ENCODE peak calls at places on chromosome 19, in five cellular contexts. V is Peyer's patch, G is ascending aorta, X is A549, B is neural progenitor cell. I is an unnamed sample.

GRCh38 chr19:4089400-4089908 is 22.8 kb upstream of the ZBTB7A start:
- DNase-seq in V (no peak), G (no peak), X (no peak), B (no peak), I (no peak)

GRCh38 chr19:40191836-40192646 is 815 bp downstream of the MAP3K10 start:
- DNase-seq in V (no peak), G (no peak), X (peak), B (peak), I (no peak)

GRCh38 chr19:15551183-15552004 is 43.1 kb downstream of the CYP4F22 start:
- DNase-seq in V (peak), G (peak), X (peak), B (no peak), I (no peak)

GRCh38 chr19:52188822-52189744 is 769 bp upstream of the PPP2R1A start:
- DNase-seq in V (peak), G (no peak), X (no peak), B (no peak), I (peak)

GRCh38 chr19:4229179-4229931 is at the start of gene EBI3:
- DNase-seq in V (no peak), G (no peak), X (no peak), B (no peak), I (no peak)

GRCh38 chr19:10797078-10797477 is 38.9 kb downstream of the TMED1 start:
- DNase-seq in V (no peak), G (no peak), X (no peak), B (no peak), I (no peak)

GRCh38 chr19:13622727-13623126 is 116.4 kb upstream of the CACNA1A start:
- DNase-seq in V (no peak), G (no peak), X (no peak), B (peak), I (no peak)

GRCh38 chr19:5171711-5172110 is 168.9 kb downstream of the PTPRS start:
- DNase-seq in V (no peak), G (no peak), X (no peak), B (no peak), I (no peak)

GRCh38 chr19:38263696-38264485 is 482 bp upstream of the SPINT2 start:
- DNase-seq in V (peak), G (peak), X (peak), B (no peak), I (no peak)

GRCh38 chr19:39637891-39638290 is 17.8 kb upstream of the LGALS16 start:
- DNase-seq in V (no peak), G (no peak), X (no peak), B (no peak), I (no peak)

GRCh38 chr19:46085888-46086287 is 38.6 kb downstream of the IGFL3 start:
- DNase-seq in V (no peak), G (no peak), X (no peak), B (no peak), I (no peak)

GRCh38 chr19:4707322-4707721 is 16.3 kb downstream of the DPP9 start:
- DNase-seq in V (no peak), G (no peak), X (no peak), B (no peak), I (no peak)

GRCh38 chr19:55688422-55689218 is 13.6 kb downstream of the EPN1 start:
- DNase-seq in V (peak), G (no peak), X (no peak), B (no peak), I (peak)

GRCh38 chr19:42420055-42420544 is 7.1 kb downstream of the LIPE start:
- DNase-seq in V (peak), G (no peak), X (peak), B (peak), I (no peak)

GRCh38 chr19:50815443-50815842 is 8.1 kb downstream of the KLK1 start:
- DNase-seq in V (no peak), G (no peak), X (no peak), B (no peak), I (no peak)

GRCh38 chr19:39398297-39398864 is 7.2 kb downstream of the MED29 start:
- DNase-seq in V (peak), G (peak), X (peak), B (no peak), I (peak)

GRCh38 chr19:13195678-13196077 is 45.5 kb downstream of the IER2 start:
- DNase-seq in V (peak), G (no peak), X (no peak), B (peak), I (no peak)

GRCh38 chr19:54029930-54030490 is 33.7 kb downstream of the VSTM1 start:
- DNase-seq in V (peak), G (peak), X (peak), B (peak), I (no peak)

GRCh38 chr19:38701455-38702063 is 42.7 kb downstream of the CAPN12 start:
- DNase-seq in V (peak), G (peak), X (no peak), B (no peak), I (no peak)

GRCh38 chr19:54462713-54463530 is 656 bp downstream of the LENG9 start:
- DNase-seq in V (peak), G (peak), X (no peak), B (peak), I (peak)

GRCh38 chr19:14459703-14460102 is 15.5 kb downstream of the PTGER1 start:
- DNase-seq in V (no peak), G (no peak), X (no peak), B (no peak), I (no peak)

GRCh38 chr19:2477141-2477710 is 1.3 kb downstream of the GADD45B start:
- DNase-seq in V (peak), G (peak), X (no peak), B (peak), I (no peak)

GRCh38 chr19:48400018-48400742 is 6.7 kb downstream of the GRIN2D start:
- DNase-seq in V (no peak), G (peak), X (peak), B (peak), I (no peak)

GRCh38 chr19:55479045-55479444 is 2.6 kb downstream of the ZNF628 start:
- DNase-seq in V (no peak), G (no peak), X (no peak), B (no peak), I (no peak)

GRCh38 chr19:55319786-55320185 is 5.4 kb downstream of the TMEM150B start:
- DNase-seq in V (no peak), G (no peak), X (no peak), B (peak), I (no peak)

GRCh38 chr19:23992348-23992747 is 77.7 kb downstream of the ZNF726 start:
- DNase-seq in V (no peak), G (no peak), X (no peak), B (no peak), I (no peak)

GRCh38 chr19:3365447-3366103 is 808 bp upstream of the NFIC start:
- DNase-seq in V (no peak), G (peak), X (no peak), B (no peak), I (peak)

GRCh38 chr19:6587093-6587820 is 3.7 kb downstream of the CD70 start:
- DNase-seq in V (no peak), G (no peak), X (no peak), B (peak), I (no peak)

GRCh38 chr19:2039082-2039958 is 11.7 kb downstream of the MKNK2 start:
- DNase-seq in V (peak), G (no peak), X (no peak), B (no peak), I (no peak)

GRCh38 chr19:17302391-17303166 is 646 bp downstream of the ABHD8 start:
- DNase-seq in V (no peak), G (no peak), X (no peak), B (peak), I (peak)

GRCh38 chr19:38394488-38394887 is 6.0 kb downstream of the SPRED3 start:
- DNase-seq in V (peak), G (no peak), X (no peak), B (peak), I (no peak)

GRCh38 chr19:43847246-43847645 is 20.1 kb downstream of the ZNF283 start:
- DNase-seq in V (no peak), G (no peak), X (no peak), B (no peak), I (no peak)

GRCh38 chr19:43847884-43848283 is 20.8 kb downstream of the ZNF283 start:
- DNase-seq in V (no peak), G (no peak), X (no peak), B (peak), I (no peak)

GRCh38 chr19:43848821-43849220 is 21.7 kb downstream of the ZNF283 start:
- DNase-seq in V (no peak), G (no peak), X (no peak), B (no peak), I (no peak)
- H3K27ac ChIP-seq in V (no peak), G (no peak), X (no peak), B (no peak), I (no peak)

GRCh38 chr19:19749332-19750130 is 16.6 kb upstream of the ZNF14 start:
- DNase-seq in V (no peak), G (peak), X (no peak), B (no peak), I (no peak)
- H3K27ac ChIP-seq in V (no peak), G (no peak), X (no peak), B (no peak), I (no peak)

GRCh38 chr19:18423258-18424020 is 4.2 kb downstream of the SSBP4 start:
- DNase-seq in V (no peak), G (no peak), X (no peak), B (no peak), I (no peak)
- H3K27ac ChIP-seq in V (peak), G (peak), X (no peak), B (no peak), I (no peak)

GRCh38 chr19:49437231-49437630 is 4.1 kb downstream of the SLC17A7 start:
- DNase-seq in V (no peak), G (no peak), X (no peak), B (no peak), I (no peak)
- H3K27ac ChIP-seq in V (no peak), G (no peak), X (no peak), B (no peak), I (no peak)

GRCh38 chr19:36150586-36150985 is 1.7 kb downstream of the COX7A1 start:
- DNase-seq in V (no peak), G (no peak), X (no peak), B (no peak), I (no peak)
- H3K27ac ChIP-seq in V (peak), G (peak), X (no peak), B (no peak), I (peak)

GRCh38 chr19:18588611-18589379 is at the start of gene REX1BD:
- DNase-seq in V (peak), G (peak), X (no peak), B (peak), I (peak)

GRCh38 chr19:18590273-18591272 is 2.0 kb downstream of the REX1BD start:
- DNase-seq in V (no peak), G (no peak), X (peak), B (peak), I (no peak)

GRCh38 chr19:18587561-18587960 is 1.0 kb upstream of the REX1BD start:
- DNase-seq in V (no peak), G (no peak), X (no peak), B (no peak), I (no peak)

GRCh38 chr19:18587962-18588610 is 512 bp upstream of the REX1BD start:
- DNase-seq in V (no peak), G (no peak), X (no peak), B (no peak), I (no peak)

DNA sequence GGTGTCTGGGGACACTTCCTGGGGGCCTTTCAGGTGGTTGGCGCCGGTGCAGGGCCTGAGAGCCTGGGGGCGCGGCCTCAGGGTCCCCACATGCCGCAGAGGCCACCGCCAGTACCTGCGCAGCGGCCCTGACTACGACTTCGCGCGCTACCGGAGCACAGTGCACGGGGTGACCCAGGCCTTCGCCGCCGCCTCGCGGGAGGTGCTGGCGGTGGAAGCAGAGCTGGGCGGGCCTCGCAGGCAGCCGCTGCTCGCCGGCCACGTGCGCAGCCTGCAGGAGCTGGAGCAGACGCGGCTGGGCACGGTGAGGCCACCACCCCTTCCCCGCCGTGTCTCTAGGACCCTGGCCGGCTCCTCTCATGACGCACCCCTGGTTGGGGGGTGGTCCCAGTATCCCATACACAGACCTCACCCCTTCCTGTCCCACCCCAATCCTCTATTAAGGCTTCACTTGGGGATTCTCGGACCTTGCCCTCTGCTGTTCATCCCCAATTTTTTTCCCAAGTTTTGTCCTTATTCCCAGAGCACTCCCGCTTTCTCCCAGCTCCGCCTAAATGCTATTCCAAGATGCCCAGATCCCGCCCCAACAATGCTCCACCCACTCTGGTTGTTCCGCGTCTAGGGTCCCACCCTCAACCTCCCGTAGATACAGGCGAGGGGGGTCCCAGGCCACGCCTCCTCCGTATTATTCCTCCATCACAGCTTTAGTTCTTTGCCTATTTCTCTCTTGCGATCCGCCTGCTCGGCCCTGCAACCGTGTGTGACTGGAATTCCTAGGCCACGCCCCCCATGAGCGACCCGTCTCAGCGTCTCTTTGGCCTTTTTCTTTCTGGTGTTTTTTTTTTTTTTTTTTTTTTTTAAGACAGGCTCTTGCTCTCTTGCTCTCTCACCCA is 1.0 kb downstream of the REX1BD start:
- DNase-seq in V (peak), G (peak), X (peak), B (peak), I (peak)
- H3K27ac ChIP-seq in V (peak), G (peak), X (peak), B (peak), I (peak)

DNA sequence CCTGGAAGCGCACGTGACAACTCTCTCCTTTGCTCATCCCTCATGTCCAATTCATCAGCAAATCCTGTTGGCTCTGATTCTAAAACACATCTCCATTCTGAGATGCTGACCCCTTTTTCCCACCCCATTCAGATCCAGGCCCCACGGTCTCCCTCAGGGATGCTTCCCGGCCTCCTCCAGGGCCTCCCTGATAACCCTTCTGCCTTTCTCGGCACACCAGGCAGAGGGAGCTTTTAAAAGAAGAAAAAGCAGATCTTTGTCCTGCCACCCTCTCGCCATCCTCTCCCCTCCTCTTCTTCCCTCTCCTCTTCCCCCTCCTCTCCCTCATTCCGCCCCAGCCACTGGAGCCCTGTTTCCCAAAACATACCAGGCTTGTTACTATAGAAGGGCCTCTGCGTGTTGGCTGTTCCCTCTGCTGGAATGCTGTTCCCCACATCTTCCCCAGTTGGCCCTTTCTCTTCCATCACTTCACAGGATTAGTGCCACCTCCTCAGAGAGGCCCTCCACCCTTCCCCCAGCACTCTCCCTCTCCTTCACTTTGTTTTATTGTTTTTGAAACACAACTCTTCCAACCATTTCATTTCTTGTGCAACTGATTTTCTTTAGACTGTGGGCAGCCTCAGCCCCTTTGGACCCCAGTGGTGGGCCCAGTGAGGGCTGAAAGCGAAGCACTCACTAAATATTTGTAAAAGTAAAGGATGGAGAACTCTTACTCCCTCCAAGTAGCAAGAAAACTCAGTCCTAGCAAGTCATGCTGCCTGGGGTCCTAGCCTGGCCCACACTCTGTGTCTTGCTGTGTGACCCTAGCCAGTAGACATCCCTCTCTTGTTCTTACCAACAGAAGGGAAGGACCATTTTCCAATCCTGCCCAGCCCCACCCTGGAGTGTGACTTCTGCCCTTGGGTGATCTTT is 2.5 kb upstream of the CRLF1 start:
- DNase-seq in V (no peak), G (no peak), X (no peak), B (no peak), I (no peak)
- H3K27ac ChIP-seq in V (no peak), G (no peak), X (no peak), B (no peak), I (no peak)

DNA sequence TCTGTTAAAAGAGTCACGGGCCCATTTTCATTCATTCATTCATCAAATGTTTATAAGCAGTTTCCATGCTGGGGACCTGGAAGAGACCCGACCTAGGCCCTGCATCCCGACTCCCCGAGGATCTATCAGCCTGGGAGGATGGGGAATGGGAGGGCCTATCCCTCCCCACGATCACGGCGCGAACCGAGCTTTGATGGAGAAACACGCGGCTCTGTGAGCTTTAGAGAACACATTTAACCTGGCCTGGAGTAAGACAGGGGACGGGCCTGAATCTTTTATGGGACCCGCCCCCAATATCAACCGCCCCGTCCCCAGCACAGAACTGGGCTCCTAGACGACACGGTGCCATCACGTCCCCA is 877 bp upstream of the EVI5L start:
- DNase-seq in V (no peak), G (no peak), X (no peak), B (no peak), I (no peak)
- H3K27ac ChIP-seq in V (peak), G (no peak), X (peak), B (no peak), I (no peak)

DNA sequence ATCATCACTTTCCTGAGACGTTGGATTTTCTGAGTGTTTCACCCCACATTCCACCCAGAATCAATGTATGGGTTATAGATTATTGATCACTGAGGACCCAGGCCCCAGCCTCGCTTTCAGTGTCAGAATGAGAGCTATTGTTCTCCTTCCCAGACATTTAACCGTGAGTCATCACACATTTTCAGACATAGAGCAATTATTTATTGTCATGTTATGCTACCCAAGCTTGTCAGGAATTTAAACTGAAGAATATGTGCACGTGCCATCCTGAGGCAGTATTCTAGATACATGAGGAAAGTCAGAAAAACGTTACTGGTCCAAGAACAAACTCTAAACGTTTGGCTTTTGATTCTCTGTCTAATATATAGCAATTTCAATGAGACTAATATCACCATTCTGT is 276.6 kb upstream of the ZNF507 start:
- DNase-seq in V (no peak), G (no peak), X (no peak), B (no peak), I (no peak)
- H3K27ac ChIP-seq in V (no peak), G (no peak), X (no peak), B (no peak), I (no peak)

I was measured in suprapubic skin.